ENCODE peak calls at places on chromosomes 7 and 10, in five cellular contexts. R, T, A, O and B are unnamed samples.

GRCh38 chr7:141464551-141464950 is 86.7 kb upstream of the AGK start:
- DNase-seq in R (no peak), A (no peak), T (no peak), O (no peak), B (no peak)

GRCh38 chr7:130430841-130431713 is 9.7 kb downstream of the CEP41 start:
- DNase-seq in R (no peak), T (no peak), A (no peak), O (no peak), B (no peak)

GRCh38 chr7:157930441-157930840 is 593.6 kb downstream of the DNAJB6 start:
- DNase-seq in A (no peak), T (no peak), O (no peak), R (no peak), B (no peak)

GRCh38 chr10:79186742-79187544 is 118.2 kb downstream of the ZMIZ1 start:
- DNase-seq in O (no peak), A (no peak), R (no peak), T (no peak), B (no peak)

GRCh38 chr7:95052692-95053091 is 145.3 kb downstream of the PPP1R9A start:
- DNase-seq in A (no peak), T (no peak), O (no peak), R (no peak), B (no peak)

GRCh38 chr10:68135922-68136718 is 26.8 kb downstream of the MYPN start:
- DNase-seq in R (peak), O (peak), T (no peak), A (peak), B (peak)

GRCh38 chr7:141071260-141071854 is 2.5 kb upstream of the TMEM178B start:
- DNase-seq in T (peak), A (peak), R (peak), O (peak), B (no peak)

GRCh38 chr10:79433324-79434222 is 11.9 kb downstream of the ZCCHC24 start:
- DNase-seq in O (no peak), R (no peak), T (no peak), A (no peak), B (no peak)

GRCh38 chr10:23344251-23344841 is at the start of gene C10orf67:
- DNase-seq in T (peak), O (no peak), R (peak), A (peak), B (no peak)

GRCh38 chr7:138979226-138979979 is 1.8 kb downstream of the KIAA1549 start:
- DNase-seq in R (peak), A (no peak), T (peak), O (peak), B (no peak)

GRCh38 chr7:47574473-47575328 is 7.2 kb downstream of the TNS3 start:
- DNase-seq in T (no peak), A (no peak), R (no peak), O (no peak), B (no peak)

GRCh38 chr7:140672382-140673062 is at the start of gene ADCK2:
- DNase-seq in A (peak), T (peak), O (no peak), R (peak), B (no peak)

GRCh38 chr7:155715406-155715805 is 70.9 kb downstream of the RBM33 start:
- DNase-seq in R (no peak), O (no peak), T (no peak), A (no peak), B (no peak)

GRCh38 chr7:78175744-78176143 is 377.2 kb downstream of the PHTF2 start:
- DNase-seq in O (no peak), A (no peak), R (no peak), T (no peak), B (no peak)

GRCh38 chr10:33290286-33291052 is 44.0 kb downstream of the NRP1 start:
- DNase-seq in R (peak), T (no peak), A (peak), O (no peak), B (no peak)

GRCh38 chr7:143398616-143399015 is 10.0 kb downstream of the EPHA1 start:
- DNase-seq in O (no peak), T (no peak), A (no peak), R (no peak), B (no peak)

GRCh38 chr7:131219277-131220041 is 108.2 kb upstream of the MKLN1 start:
- DNase-seq in O (no peak), T (no peak), R (no peak), A (peak), B (no peak)

GRCh38 chr10:101752241-101752640 is 23.7 kb downstream of the FGF8 start:
- DNase-seq in T (no peak), R (no peak), O (no peak), A (no peak), B (no peak)

GRCh38 chr10:132938472-132939329 is 3.7 kb downstream of the CFAP46 start:
- DNase-seq in T (peak), O (no peak), R (no peak), A (peak), B (no peak)

GRCh38 chr10:88243847-88244730 is 339.0 kb downstream of the RNLS start:
- DNase-seq in T (peak), A (no peak), R (no peak), O (no peak), B (no peak)

GRCh38 chr7:7944619-7945282 is 23.8 kb upstream of the GLCCI1 start:
- DNase-seq in A (no peak), R (no peak), T (no peak), O (no peak), B (no peak)

GRCh38 chr7:73742753-73743641 is 4.4 kb upstream of the ABHD11 start:
- DNase-seq in R (no peak), A (peak), T (peak), O (peak), B (no peak)

GRCh38 chr10:72709041-72709440 is 17.1 kb downstream of the MCU start:
- DNase-seq in O (no peak), R (no peak), T (peak), A (no peak), B (no peak)

GRCh38 chr7:22074961-22075360 is 129.3 kb upstream of the CDCA7L start:
- DNase-seq in T (no peak), A (no peak), R (no peak), O (no peak), B (no peak)

GRCh38 chr10:63165249-63165648 is 32.1 kb downstream of the NRBF2 start:
- DNase-seq in O (no peak), R (no peak), A (no peak), T (no peak), B (no peak)

GRCh38 chr7:80478683-80479082 is 33.2 kb downstream of the GNAT3 start:
- DNase-seq in T (no peak), A (peak), R (peak), O (no peak), B (no peak)

GRCh38 chr7:151903249-151904032 is 26.5 kb upstream of the PRKAG2 start:
- DNase-seq in O (no peak), R (no peak), A (no peak), T (peak), B (no peak)

GRCh38 chr10:87864497-87865059 is 1.2 kb downstream of the PTEN start:
- DNase-seq in R (no peak), O (no peak), T (no peak), A (no peak), B (no peak)

GRCh38 chr7:87456247-87456646 is 19.2 kb downstream of the ABCB4 start:
- DNase-seq in R (no peak), T (no peak), O (no peak), A (no peak), B (no peak)

GRCh38 chr7:18727094-18727870 is 231.7 kb downstream of the HDAC9 start:
- DNase-seq in O (no peak), A (no peak), R (no peak), T (no peak), B (no peak)

GRCh38 chr7:137904826-137905225 is 58.1 kb upstream of the DGKI start:
- DNase-seq in T (peak), A (no peak), R (no peak), O (no peak), B (no peak)

GRCh38 chr10:120607016-120607709 is 150.1 kb downstream of the PLPP4 start:
- DNase-seq in T (no peak), A (no peak), O (no peak), R (no peak), B (no peak)

GRCh38 chr10:11797847-11798633 is 25.1 kb upstream of the PROSER2 start:
- DNase-seq in O (no peak), R (no peak), A (no peak), T (no peak), B (no peak)

GRCh38 chr7:4845740-4846142 is 16.1 kb downstream of the PAPOLB start:
- DNase-seq in A (peak), O (no peak), T (peak), R (no peak), B (no peak)

GRCh38 chr10:50623299-50624153 is at the start of gene SGMS1:
- DNase-seq in R (peak), A (peak), T (peak), O (peak), B (no peak)

GRCh38 chr7:16758634-16759602 is 5.4 kb downstream of the TSPAN13 start:
- DNase-seq in R (no peak), T (no peak), O (no peak), A (no peak), B (no peak)

GRCh38 chr7:85022064-85022697 is 164.7 kb downstream of the SEMA3D start:
- DNase-seq in T (no peak), R (no peak), A (no peak), O (no peak), B (no peak)

GRCh38 chr7:85023066-85023687 is 163.7 kb downstream of the SEMA3D start:
- DNase-seq in T (no peak), O (peak), A (peak), R (no peak), B (no peak)

GRCh38 chr7:85019778-85020177 is 167.1 kb downstream of the SEMA3D start:
- DNase-seq in A (no peak), O (no peak), R (no peak), T (no peak), B (no peak)

GRCh38 chr7:85019176-85019575 is 167.7 kb downstream of the SEMA3D start:
- DNase-seq in O (no peak), T (no peak), A (no peak), R (no peak), B (no peak)

DNA sequence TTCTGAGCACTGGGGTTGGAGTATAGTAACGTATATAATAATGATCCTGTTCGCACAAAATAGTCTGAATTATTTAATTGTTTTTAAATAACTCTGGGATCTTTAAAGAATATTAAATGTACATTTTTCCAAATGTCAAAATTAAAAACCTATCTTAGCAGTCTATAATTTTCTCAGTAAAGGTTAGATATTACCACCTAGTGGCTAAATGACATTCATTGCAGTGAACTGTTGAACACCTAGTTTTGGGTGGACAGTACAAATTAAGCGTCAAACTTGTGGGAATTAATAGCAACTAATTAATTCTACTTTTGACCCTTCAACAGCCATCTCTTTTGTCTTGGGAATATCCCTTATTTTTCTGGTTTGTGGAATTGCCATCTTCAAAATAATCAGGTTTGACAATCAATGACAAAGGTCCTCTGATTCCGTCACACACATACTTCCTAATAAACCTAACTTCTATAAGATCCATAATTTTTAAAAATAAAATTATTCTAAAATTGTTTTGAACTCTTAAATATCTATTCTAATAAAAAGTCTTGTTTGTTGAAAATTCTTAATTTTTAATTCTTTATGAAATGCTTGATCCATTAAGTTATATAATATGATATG is 165.7 kb downstream of the SEMA3D start:
- DNase-seq in T (no peak), R (peak), A (peak), O (no peak), B (no peak)
- TF ChIP-seq REST in T (no peak), R (no peak), A (no peak), O (no peak), B (no peak)

DNA sequence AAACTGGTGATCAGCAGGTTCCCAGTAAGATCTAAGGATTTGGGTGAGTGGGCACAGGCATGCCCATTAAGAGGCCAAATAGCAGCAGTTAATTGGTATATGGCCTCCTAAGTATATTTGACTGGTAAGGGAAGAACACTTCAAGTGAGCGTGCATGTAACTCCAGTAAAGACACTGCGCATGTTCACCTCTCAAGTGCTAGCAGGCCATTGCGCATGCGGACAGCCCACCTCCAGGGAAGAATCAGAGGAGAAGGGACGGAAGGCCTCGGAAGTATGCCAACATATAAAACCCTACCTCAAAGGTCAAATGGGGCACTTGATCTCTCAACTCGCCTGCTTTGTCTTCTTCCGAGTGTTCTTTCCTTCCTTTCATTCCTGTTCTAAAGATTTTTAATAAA is 118.0 kb downstream of the ARL5B start:
- DNase-seq in T (no peak), A (no peak), O (no peak), R (no peak), B (no peak)
- TF ChIP-seq CTCF in T (no peak), A (no peak), O (no peak), R (no peak), B (no peak)

DNA sequence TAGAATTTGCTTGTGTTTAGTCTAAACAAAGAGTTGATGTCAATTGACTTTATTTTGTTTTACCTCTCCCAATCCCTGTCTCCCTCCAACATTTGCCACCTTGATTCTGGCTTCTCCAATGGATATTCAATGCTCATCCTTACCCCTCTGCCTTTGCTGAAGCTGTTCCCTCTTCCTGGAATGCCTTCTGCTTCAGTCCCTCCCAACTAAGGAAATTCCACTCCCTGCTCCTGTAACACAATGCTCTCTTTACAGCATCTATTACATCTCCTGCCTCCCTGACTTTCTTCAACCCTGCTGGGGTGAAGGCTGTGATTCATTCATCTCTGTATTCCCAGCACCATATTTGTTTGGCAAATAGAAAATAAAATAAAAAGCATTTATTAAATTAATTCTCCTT is 34.5 kb upstream of the TAC1 start:
- DNase-seq in A (peak), T (no peak), O (no peak), R (no peak), B (no peak)
- TF ChIP-seq REST in A (no peak), T (no peak), O (no peak), R (no peak), B (no peak)

DNA sequence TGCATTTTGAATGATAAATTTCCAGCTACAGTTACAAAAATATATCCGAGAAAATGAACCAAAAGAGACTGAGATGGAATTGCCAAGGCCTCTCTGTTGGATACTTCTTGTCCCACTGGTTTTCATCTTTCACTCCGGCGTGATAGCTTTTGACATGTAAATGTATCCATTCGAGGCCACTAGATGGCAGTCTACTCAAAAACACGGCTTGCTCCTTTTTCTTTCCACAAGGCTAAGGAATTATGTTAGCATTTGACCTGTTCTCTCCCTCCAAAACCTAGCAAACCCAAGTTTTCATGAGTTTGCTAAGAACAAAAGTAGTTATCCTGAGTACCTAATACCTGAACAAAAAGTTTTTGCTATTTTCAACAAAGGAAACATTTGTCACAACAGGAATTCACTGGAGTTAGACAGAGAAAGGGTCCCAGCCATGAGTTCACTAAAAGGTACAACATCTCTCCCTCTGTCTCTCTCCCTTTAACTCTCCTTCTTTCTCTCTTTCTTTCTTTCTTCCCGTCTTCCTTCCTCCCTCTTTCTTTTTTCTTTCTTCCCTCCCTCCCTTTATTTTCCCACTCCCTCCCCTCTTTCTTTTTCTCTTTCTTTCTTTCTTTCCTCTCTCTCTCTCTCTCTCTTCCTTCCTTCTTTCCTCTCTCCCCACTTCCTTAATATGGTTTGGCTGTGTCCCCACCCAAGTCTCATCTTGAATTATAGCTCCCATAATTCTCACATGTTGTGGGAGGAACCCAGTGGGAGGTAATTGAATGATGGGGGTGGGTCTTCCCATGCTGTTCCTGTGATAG is 207.9 kb upstream of the MYO3A start:
- DNase-seq in T (peak), A (peak), R (peak), O (peak), B (peak)
- TF ChIP-seq CTCF in T (peak), A (peak), R (peak), O (peak), B (peak)

GRCh38 chr7:110774066-110774465 is 316.9 kb upstream of the LRRN3 start:
- DNase-seq in O (no peak), A (no peak), T (no peak), R (no peak), B (no peak)
- TF ChIP-seq REST in O (no peak), A (no peak), T (no peak), R (no peak), B (no peak)

DNA sequence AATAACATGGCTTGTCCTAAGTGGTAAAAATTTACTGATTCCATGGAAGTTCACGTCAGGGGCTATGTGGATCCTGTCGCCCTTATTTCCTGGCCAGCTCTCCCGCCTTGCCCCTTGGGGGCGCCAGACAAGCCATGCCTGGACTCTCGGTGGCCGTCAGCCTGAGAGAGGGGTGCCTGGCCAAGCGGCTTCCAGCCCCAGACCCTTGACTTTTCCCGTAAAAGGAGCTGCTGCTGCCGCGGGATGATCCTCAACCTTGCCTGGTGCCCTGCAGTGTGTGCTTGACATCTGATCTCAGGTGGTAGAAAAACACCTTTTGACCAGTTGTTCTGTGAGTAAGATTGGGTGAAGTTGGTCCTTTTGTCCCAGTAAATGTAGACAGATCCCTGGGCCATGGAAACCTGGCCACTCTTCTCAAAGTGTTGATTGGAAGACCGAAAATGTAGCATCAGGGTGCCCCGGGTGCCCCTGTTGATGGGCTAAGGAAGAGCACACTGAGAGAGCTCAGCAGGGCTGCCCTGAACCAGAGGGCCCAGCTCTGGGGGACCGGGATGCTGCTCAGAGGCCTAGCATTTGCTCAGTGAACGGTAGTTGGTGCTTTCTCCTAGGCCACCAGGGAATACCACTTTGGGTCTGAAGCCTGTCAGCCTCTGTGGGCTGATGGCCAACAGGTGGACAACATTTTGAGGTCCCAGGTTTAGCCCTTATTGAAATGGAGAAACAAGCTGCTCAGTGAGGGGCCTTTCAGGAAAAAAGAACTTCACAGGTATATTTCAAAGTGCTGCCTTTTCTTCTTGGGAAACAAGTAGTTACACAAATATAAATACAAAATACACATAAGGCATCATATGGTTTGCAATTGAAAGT is 162.5 kb downstream of the LRMDA start:
- DNase-seq in T (no peak), O (no peak), R (no peak), A (peak), B (no peak)
- TF ChIP-seq CTCF in T (peak), O (peak), R (peak), A (peak), B (peak)

GRCh38 chr10:43287056-43288007 is 20.5 kb upstream of the RASGEF1A start:
- DNase-seq in R (peak), A (peak), T (no peak), O (peak), B (peak)
- TF ChIP-seq REST in R (no peak), A (no peak), T (no peak), O (no peak), B (no peak)